ENCODE peak calls at places on chromosomes 16 and 17, in six cellular contexts. M is SK-N-SH, Q is GM12891, D is H1, S is HepG2, T is GM12878. Y is an unnamed sample.

GRCh38 chr16:46932802-46933201 is 40.7 kb downstream of the DNAJA2 start:
- DNase-seq in M (no peak), Q (no peak), D (peak), S (no peak), T (no peak), Y (no peak)

GRCh38 chr17:50785942-50786570 is 18.7 kb upstream of the ANKRD40CL start:
- DNase-seq in M (no peak), Q (no peak), D (no peak), S (no peak), T (no peak), Y (no peak)

GRCh38 chr17:72476134-72476533 is 355.3 kb downstream of the SOX9 start:
- DNase-seq in M (no peak), Q (no peak), D (peak), S (no peak), T (no peak), Y (no peak)

GRCh38 chr17:75514299-75515228 is 773 bp downstream of the CASKIN2 start:
- DNase-seq in M (peak), Q (no peak), D (peak), S (no peak), T (no peak), Y (no peak)

GRCh38 chr17:7207120-7208001 is 12.3 kb downstream of the DLG4 start:
- DNase-seq in M (no peak), Q (no peak), D (no peak), S (no peak), T (no peak), Y (no peak)

GRCh38 chr17:35486920-35487727 is 38.6 kb upstream of the SLFN13 start:
- DNase-seq in M (no peak), Q (peak), D (peak), S (no peak), T (peak), Y (peak)

GRCh38 chr16:84581161-84581560 is 36.7 kb downstream of the COTL1 start:
- DNase-seq in M (no peak), Q (no peak), D (no peak), S (no peak), T (no peak), Y (no peak)

GRCh38 chr17:77728022-77728671 is 230.4 kb upstream of the TNRC6C start:
- DNase-seq in M (peak), Q (no peak), D (peak), S (peak), T (no peak), Y (no peak)

GRCh38 chr16:51391798-51392511 is 240.9 kb upstream of the SALL1 start:
- DNase-seq in M (no peak), Q (no peak), D (peak), S (no peak), T (no peak), Y (no peak)

GRCh38 chr17:72385482-72385881 is 264.7 kb downstream of the SOX9 start:
- DNase-seq in M (no peak), Q (no peak), D (no peak), S (no peak), T (no peak), Y (no peak)

GRCh38 chr17:35890774-35891155 is 10.6 kb upstream of the CCL5 start:
- DNase-seq in M (peak), Q (no peak), D (no peak), S (no peak), T (no peak), Y (no peak)

GRCh38 chr17:46003907-46004748 is 5.1 kb downstream of the STH start:
- DNase-seq in M (peak), Q (no peak), D (no peak), S (peak), T (no peak), Y (no peak)

GRCh38 chr17:4270746-4271145 is 7.0 kb upstream of the ANKFY1 start:
- DNase-seq in M (no peak), Q (no peak), D (no peak), S (no peak), T (no peak), Y (no peak)

GRCh38 chr16:57541754-57542435 is 548 bp upstream of the ADGRG5 start:
- DNase-seq in M (no peak), Q (no peak), D (peak), S (no peak), T (no peak), Y (no peak)

GRCh38 chr17:81046770-81047359 is 11.9 kb downstream of the BAIAP2 start:
- DNase-seq in M (no peak), Q (no peak), D (no peak), S (peak), T (no peak), Y (no peak)

GRCh38 chr17:48483004-48483403 is 47.8 kb downstream of the HOXB1 start:
- DNase-seq in M (no peak), Q (no peak), D (no peak), S (no peak), T (no peak), Y (no peak)

GRCh38 chr17:63699638-63700527 is at the start of gene LIMD2:
- DNase-seq in M (peak), Q (peak), D (peak), S (no peak), T (no peak), Y (peak)

GRCh38 chr16:84843149-84844048 is 23.6 kb downstream of the CRISPLD2 start:
- DNase-seq in M (peak), Q (no peak), D (no peak), S (no peak), T (no peak), Y (no peak)

GRCh38 chr17:76716146-76716833 is 5.5 kb upstream of the MXRA7 start:
- DNase-seq in M (no peak), Q (no peak), D (no peak), S (no peak), T (no peak), Y (no peak)

GRCh38 chr16:68992521-68992920 is 112.9 kb upstream of the HAS3 start:
- DNase-seq in M (no peak), Q (no peak), D (no peak), S (peak), T (no peak), Y (no peak)

GRCh38 chr17:46763416-46763815 is 55.1 kb downstream of the WNT3 start:
- DNase-seq in M (no peak), Q (no peak), D (peak), S (no peak), T (no peak), Y (no peak)

GRCh38 chr17:29645516-29646051 is 22.9 kb upstream of the CORO6 start:
- DNase-seq in M (peak), Q (no peak), D (no peak), S (no peak), T (no peak), Y (no peak)

GRCh38 chr17:39217734-39218369 is 7.9 kb downstream of the STAC2 start:
- DNase-seq in M (no peak), Q (no peak), D (no peak), S (no peak), T (no peak), Y (no peak)

GRCh38 chr16:55710466-55710865 is 54.7 kb downstream of the SLC6A2 start:
- DNase-seq in M (no peak), Q (no peak), D (no peak), S (no peak), T (no peak), Y (no peak)

GRCh38 chr16:69217433-69217832 is 30.5 kb downstream of the SNTB2 start:
- DNase-seq in M (no peak), Q (no peak), D (no peak), S (peak), T (no peak), Y (no peak)

GRCh38 chr17:65785109-65785508 is 223.7 kb upstream of the AXIN2 start:
- DNase-seq in M (no peak), Q (no peak), D (no peak), S (peak), T (no peak), Y (no peak)

GRCh38 chr16:86864586-86864985 is 286.2 kb downstream of the FOXL1 start:
- DNase-seq in M (no peak), Q (no peak), D (no peak), S (no peak), T (no peak), Y (no peak)

GRCh38 chr17:12672944-12673343 is 7.3 kb downstream of the MYOCD start:
- DNase-seq in M (no peak), Q (no peak), D (no peak), S (no peak), T (no peak), Y (no peak)

GRCh38 chr17:43020030-43020621 is 2.1 kb downstream of the VAT1 start:
- DNase-seq in M (no peak), Q (no peak), D (no peak), S (no peak), T (no peak), Y (no peak)
- TF ChIP-seq POLR2AphosphoS5 in M (no peak), Q (no peak), D (no peak), S (no peak), T (no peak), Y (no peak)

DNA sequence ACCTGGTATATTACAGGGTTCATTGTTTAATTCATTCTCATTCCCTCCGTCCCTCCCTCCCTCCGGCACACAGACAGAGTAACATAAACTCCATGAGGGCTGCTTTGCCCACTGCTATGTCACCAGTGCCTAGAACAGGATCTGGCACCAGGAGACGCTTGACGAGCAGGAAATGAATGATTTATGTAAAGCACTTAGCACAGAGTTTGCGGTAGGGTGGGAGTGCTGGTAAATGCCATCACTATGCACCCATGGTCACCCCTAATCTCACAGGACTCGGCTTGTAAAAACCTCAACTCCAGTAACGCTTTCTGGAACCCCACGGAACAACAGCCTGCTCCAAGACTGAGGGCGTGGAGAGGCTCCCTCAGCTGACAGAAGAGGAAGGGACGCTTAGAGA is 156.8 kb downstream of the C16orf78 start:
- DNase-seq in M (no peak), Q (no peak), D (no peak), S (no peak), T (no peak), Y (no peak)
- TF ChIP-seq TAF1 in M (no peak), Q (no peak), D (no peak), S (no peak), T (no peak), Y (no peak)

GRCh38 chr17:79809530-79810137 is 12.8 kb upstream of the CBX8 start:
- DNase-seq in M (peak), Q (no peak), D (peak), S (no peak), T (no peak), Y (no peak)

GRCh38 chr17:79808763-79809529 is 12.1 kb upstream of the CBX8 start:
- DNase-seq in M (no peak), Q (no peak), D (peak), S (peak), T (no peak), Y (no peak)

GRCh38 chr17:79811888-79812205 is 15.0 kb upstream of the CBX8 start:
- DNase-seq in M (no peak), Q (no peak), D (no peak), S (no peak), T (no peak), Y (no peak)

GRCh38 chr17:79811036-79811887 is 14.4 kb upstream of the CBX8 start:
- DNase-seq in M (peak), Q (no peak), D (peak), S (peak), T (no peak), Y (no peak)

DNA sequence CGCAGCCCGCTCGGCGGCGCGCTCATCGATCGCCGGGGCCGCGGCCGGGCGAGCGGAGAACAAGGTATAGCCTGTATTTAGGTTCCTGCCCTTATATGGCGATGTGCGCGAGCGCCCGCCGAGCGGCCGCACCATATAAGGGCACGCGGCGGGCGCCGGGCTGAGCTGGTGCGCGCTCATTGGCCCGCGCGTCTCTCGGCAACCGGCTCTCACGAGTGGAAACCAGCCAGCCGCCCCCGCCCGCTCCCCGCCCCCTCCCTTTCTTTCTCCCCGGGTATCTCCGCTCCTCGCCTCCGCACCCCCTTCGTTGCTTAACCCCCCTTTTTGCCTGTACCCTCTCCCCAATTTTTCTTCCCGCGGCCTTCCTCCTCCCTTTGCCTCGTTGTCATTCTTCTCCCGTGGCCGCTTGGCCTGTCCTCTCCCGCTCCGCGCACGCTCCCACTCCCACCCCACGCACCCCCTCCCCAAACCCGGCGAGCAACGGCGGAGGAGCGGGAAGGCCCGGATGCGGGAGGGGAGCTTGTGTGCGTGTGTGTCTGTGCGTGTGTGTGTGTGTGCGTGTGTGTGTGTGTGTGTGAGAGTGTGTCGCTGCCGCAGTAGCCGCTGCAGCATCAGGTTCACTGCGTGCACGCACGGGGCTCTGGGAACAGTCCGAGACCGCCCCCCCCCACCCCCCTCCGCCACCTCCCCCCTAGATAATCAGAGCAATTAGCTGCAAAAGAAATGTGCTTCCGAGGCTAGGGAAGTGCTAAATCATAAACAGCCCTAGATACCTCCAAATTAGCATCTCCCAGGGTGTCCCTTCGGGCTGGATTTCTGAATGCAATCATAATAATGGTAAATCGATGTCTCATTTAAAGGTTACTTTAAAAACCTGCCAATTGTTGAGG is 13.5 kb upstream of the CBX8 start:
- DNase-seq in M (peak), Q (peak), D (peak), S (peak), T (no peak), Y (peak)
- TF ChIP-seq POLR2AphosphoS5 in M (no peak), Q (no peak), D (no peak), S (no peak), T (no peak), Y (no peak)

DNA sequence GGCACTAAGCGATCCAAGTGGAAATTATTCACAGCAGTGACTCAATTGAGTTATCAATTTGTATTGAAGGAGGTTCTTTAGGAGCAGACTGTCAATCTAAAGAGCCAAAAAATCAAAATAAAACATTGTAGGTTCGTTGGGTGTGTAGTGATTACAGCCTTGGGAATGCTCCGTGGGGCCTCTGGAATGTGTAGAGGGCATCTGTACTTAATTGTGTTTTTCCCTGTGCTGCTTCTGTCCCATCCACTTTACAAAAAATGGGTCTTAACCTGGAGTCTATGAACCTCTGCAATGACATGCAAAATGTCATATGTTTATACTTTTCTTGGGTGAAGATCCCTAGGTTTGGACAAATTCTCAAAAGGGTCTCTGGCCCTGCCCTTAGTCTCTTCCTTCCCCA is 215.1 kb downstream of the CCDC182 start:
- DNase-seq in M (no peak), Q (no peak), D (no peak), S (no peak), T (no peak), Y (no peak)
- TF ChIP-seq TAF1 in M (no peak), Q (no peak), D (no peak), S (no peak), T (no peak), Y (no peak)

DNA sequence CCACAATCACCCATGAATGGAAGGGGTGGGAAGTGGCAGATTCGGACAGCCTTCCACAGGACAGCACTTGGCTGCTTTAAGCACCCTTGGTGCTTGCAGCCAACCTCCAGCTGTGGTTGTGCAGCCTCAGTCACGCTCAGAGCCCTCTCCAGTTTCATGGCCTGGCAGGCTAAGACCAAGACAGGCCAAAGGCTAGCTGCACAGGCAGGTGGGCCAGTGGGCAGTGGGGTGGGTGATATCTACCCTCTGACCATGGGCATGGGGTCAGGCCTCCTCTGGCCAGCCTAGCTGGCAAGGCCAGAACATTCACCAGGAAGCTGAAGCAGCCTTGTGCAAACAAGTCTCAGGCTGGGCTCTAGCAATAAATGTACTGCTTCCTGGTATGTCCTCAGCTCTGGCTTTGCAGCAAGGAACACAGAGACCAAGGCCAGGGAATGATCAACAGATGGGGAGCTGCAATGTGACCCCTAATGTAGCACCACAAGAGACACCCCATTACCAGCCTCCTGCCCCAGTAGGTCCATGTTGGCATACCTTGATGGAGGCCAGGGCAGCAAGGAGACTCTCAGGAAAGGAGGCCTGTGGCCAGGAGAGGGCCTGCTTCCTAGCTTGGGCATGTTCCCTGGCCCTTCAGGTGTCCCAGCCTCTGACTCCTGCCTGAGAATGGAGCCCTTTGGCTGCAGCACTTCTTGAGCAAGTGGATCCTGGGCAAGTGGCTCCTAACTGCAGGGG is 20.9 kb downstream of the HSD11B2 start:
- DNase-seq in M (no peak), Q (no peak), D (no peak), S (no peak), T (no peak), Y (no peak)
- TF ChIP-seq POLR2AphosphoS5 in M (no peak), Q (no peak), D (no peak), S (no peak), T (no peak), Y (no peak)

GRCh38 chr16:59907671-59908070 is 1173.6 kb upstream of the GOT2 start:
- DNase-seq in M (no peak), Q (no peak), D (no peak), S (no peak), T (no peak), Y (no peak)

GRCh38 chr16:59905131-59905530 is 1171.0 kb upstream of the GOT2 start:
- DNase-seq in M (no peak), Q (no peak), D (no peak), S (no peak), T (no peak), Y (no peak)

GRCh38 chr16:59913666-59914065 is 1179.5 kb upstream of the GOT2 start:
- DNase-seq in M (no peak), Q (no peak), D (no peak), S (no peak), T (no peak), Y (no peak)

GRCh38 chr16:59905628-59906027 is 1171.5 kb upstream of the GOT2 start:
- DNase-seq in M (no peak), Q (no peak), D (no peak), S (no peak), T (no peak), Y (no peak)

GRCh38 chr16:59909262-59909661 is 1175.1 kb upstream of the GOT2 start:
- DNase-seq in M (no peak), Q (no peak), D (no peak), S (no peak), T (no peak), Y (no peak)
- TF ChIP-seq TAF1 in M (no peak), Q (no peak), D (no peak), S (no peak), T (no peak), Y (no peak)

DNA sequence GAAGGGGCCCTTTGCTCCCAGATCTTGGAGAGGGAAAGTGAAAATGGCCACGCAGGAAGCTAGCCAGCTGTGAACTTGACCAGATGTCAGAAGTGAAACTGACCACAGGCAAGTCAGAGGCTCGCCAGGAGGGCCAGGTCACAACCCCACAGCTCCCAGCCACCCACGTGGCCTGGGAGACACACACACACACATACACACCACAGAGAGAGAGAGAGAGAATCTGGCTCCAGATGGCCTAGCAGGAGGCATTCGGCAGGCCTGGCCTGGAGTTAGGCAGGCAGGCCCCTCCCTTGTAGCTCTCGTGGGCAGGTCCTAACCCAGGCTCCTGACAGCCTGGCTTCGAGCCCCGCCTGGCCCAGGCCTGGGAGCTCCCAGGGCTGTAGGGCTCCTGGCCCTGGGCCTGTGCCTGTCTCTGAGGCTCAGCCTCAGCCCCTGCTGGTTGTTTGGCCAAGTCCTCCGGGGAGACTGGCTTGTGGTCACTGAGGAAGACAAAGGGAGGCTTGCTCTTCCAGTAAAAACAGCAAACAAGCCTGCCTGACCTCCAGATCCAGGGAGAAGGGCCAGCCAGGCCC is 20.2 kb downstream of the NGFR start:
- DNase-seq in M (peak), Q (peak), D (peak), S (peak), T (peak), Y (peak)
- TF ChIP-seq POLR2AphosphoS5 in M (peak), Q (no peak), D (no peak), S (peak), T (no peak), Y (peak)

GRCh38 chr16:3214904-3215600 is 19.9 kb downstream of the ZNF200 start:
- DNase-seq in M (no peak), Q (no peak), D (no peak), S (no peak), T (no peak), Y (no peak)
- TF ChIP-seq TAF1 in M (no peak), Q (no peak), D (no peak), S (no peak), T (no peak), Y (no peak)

Y was measured in GM12892.